ENCODE peak calls at places on chromosomes 16 and 17, in ten cellular contexts. B is breast epithelium, V is heart left ventricle, L is thyroid gland, R is adrenal gland, P is prostate gland, Y is uterus, S is body of pancreas, H is testis, N is A549. A is an unnamed sample.

GRCh38 chr17:1561420-1562177 is 993 bp downstream of the PITPNA start:
- DNase-seq in S (peak; percentile 32), N (no peak), H (no peak), V (peak; percentile 33), B (no peak), R (peak; percentile 25), P (no peak), Y (no peak), L (peak; percentile 27), A (no peak)

GRCh38 chr17:29376667-29377268 is 13.4 kb upstream of the TAOK1 start:
- DNase-seq in Y (no peak), L (no peak), B (no peak), S (peak; percentile 26), H (peak; percentile 53), N (peak; percentile 55), R (peak; percentile 78), V (no peak), P (no peak), A (no peak)

GRCh38 chr17:11144358-11145233 is 96.4 kb upstream of the SHISA6 start:
- DNase-seq in N (peak; percentile 63), R (peak; percentile 55), P (peak; percentile 52), Y (no peak), B (no peak), V (no peak), L (peak; percentile 56), H (peak; percentile 25), S (peak; percentile 42), A (peak; percentile 24)

GRCh38 chr17:45436625-45437460 is 4.2 kb upstream of the ARHGAP27 start:
- DNase-seq in S (no peak), B (no peak), V (no peak), P (no peak), L (no peak), H (no peak), R (no peak), N (no peak), Y (no peak), A (peak; percentile 48)

GRCh38 chr16:88023786-88024185 is 72.6 kb downstream of the BANP start:
- DNase-seq in Y (peak; percentile 14), B (peak; percentile 42), H (no peak), V (no peak), R (no peak), P (no peak), L (no peak), N (no peak), S (no peak), A (no peak)

GRCh38 chr16:89315791-89316581 is 98.5 kb downstream of the ZNF778 start:
- DNase-seq in Y (no peak), H (no peak), L (peak; percentile 28), B (no peak), N (peak; percentile 58), P (no peak), S (peak; percentile 47), R (peak; percentile 80), V (peak; percentile 57), A (peak; percentile 73)

GRCh38 chr17:82734987-82735866 is at the start of gene FN3K:
- DNase-seq in B (no peak), L (peak; percentile 65), S (peak; percentile 72), V (peak; percentile 77), N (peak; percentile 74), H (peak; percentile 82), Y (peak; percentile 68), R (peak; percentile 86), P (peak; percentile 40), A (peak; percentile 94)

GRCh38 chr16:58011652-58012051 is 10.4 kb downstream of the USB1 start:
- DNase-seq in V (no peak), B (no peak), H (no peak), N (no peak), P (no peak), S (no peak), L (no peak), R (no peak), Y (no peak), A (no peak)

GRCh38 chr17:29732613-29733012 is 109.9 kb upstream of the CORO6 start:
- DNase-seq in N (peak; percentile 49), L (peak; percentile 39), Y (no peak), R (no peak), P (no peak), S (no peak), B (no peak), H (no peak), V (no peak), A (no peak)

GRCh38 chr17:44591223-44591622 is 33.9 kb downstream of the FZD2 start:
- DNase-seq in R (no peak), L (no peak), S (no peak), B (no peak), P (no peak), Y (no peak), H (no peak), N (no peak), V (no peak), A (no peak)

GRCh38 chr17:16994626-16995025 is 22.7 kb upstream of the TNFRSF13B start:
- DNase-seq in S (no peak), V (no peak), N (no peak), P (no peak), L (no peak), H (no peak), R (no peak), Y (no peak), B (no peak), A (no peak)

GRCh38 chr17:79666111-79666510 is 55.3 kb upstream of the RBFOX3 start:
- DNase-seq in R (peak; percentile 6), N (no peak), P (no peak), V (no peak), S (no peak), L (no peak), Y (no peak), B (peak; percentile 28), H (no peak), A (no peak)

GRCh38 chr17:77647531-77647930 is 311.0 kb upstream of the TNRC6C start:
- DNase-seq in P (no peak), B (no peak), V (no peak), R (no peak), H (no peak), L (no peak), N (no peak), S (no peak), Y (no peak), A (peak; percentile 44)

GRCh38 chr16:10888320-10888937 is 11.4 kb downstream of the CIITA start:
- DNase-seq in V (peak; percentile 59), N (no peak), S (peak; percentile 44), Y (no peak), L (no peak), H (no peak), R (no peak), P (no peak), B (no peak), A (no peak)

DNA sequence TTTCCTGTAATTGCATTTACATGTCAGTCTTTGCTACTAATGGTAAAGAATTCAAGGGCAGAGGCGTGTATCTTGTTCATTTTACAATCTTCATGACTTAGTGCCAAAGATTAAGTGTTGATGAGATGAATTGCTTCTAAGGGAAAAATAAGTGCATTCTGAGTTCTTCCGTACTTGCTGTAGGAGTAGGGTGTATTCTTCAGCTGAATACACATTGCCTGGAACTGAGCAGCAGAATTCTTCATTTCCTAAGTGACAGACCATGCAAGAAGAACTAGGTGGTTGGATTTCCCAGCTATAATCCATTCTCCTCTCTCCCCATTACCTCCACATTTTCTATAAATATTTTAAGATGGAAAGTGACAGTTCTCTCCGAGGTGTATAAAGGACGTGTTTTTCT is 104.8 kb downstream of the CACNG3 start:
- DNase-seq in V (no peak), S (no peak), L (no peak), H (no peak), R (no peak), Y (no peak), P (no peak), B (no peak), N (no peak), A (no peak)
- TF ChIP-seq CTCF in V (no peak), S (no peak), L (no peak), H (no peak), R (no peak), Y (no peak), P (no peak), B (no peak), N (no peak), A (no peak)

GRCh38 chr17:48253976-48254375 is 146.4 kb downstream of the SNX11 start:
- DNase-seq in P (no peak), V (no peak), H (no peak), B (no peak), Y (no peak), L (no peak), N (no peak), S (no peak), R (no peak), A (no peak)

GRCh38 chr17:48258317-48258716 is 150.8 kb downstream of the SNX11 start:
- DNase-seq in S (no peak), H (no peak), N (no peak), B (no peak), R (no peak), P (no peak), L (no peak), Y (no peak), V (no peak), A (no peak)

GRCh38 chr17:48251950-48252349 is 144.4 kb downstream of the SNX11 start:
- DNase-seq in P (no peak), Y (no peak), V (no peak), N (no peak), H (no peak), B (no peak), L (no peak), S (no peak), R (no peak), A (no peak)

GRCh38 chr17:48250949-48251348 is 143.4 kb downstream of the SNX11 start:
- DNase-seq in L (no peak), R (no peak), N (no peak), Y (no peak), S (no peak), B (no peak), P (no peak), V (no peak), H (no peak), A (no peak)

GRCh38 chr17:48254896-48255295 is 147.3 kb downstream of the SNX11 start:
- DNase-seq in R (no peak), L (no peak), Y (no peak), P (no peak), H (no peak), S (no peak), B (no peak), V (no peak), N (peak; percentile 61), A (no peak)
- H3K27ac ChIP-seq in R (no peak overlapping the region), L (no peak overlapping the region), Y (no peak overlapping the region), P (no peak overlapping the region), H (no peak overlapping the region), S (no peak overlapping the region), B (no peak overlapping the region), V (no peak overlapping the region), N (no peak overlapping the region), A (no peak overlapping the region)

DNA sequence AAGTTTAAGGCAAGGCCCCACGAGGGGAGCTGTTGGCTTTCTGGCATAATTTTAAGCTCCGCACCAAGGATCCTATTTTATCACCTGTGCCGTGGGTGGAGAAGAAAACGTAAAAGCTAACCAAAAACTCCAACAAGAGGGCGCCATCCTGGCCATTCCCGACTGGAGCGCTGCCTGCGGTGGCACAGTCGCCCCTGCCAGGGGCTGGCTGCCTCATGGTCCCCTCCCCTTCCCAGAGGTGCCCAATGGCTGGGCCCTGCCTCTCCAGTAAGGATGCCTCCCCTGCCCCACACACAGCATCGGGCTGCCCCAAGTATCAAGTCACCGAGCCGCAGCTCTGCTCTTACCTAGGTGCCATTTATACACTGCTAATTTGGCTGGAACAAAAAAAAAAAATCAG is 36.3 kb downstream of the ZDHHC7 start:
- DNase-seq in S (no peak), P (no peak), B (no peak), V (no peak), Y (no peak), H (no peak), L (no peak), R (no peak), N (no peak), A (no peak)
- TF ChIP-seq POLR2A in S (no peak), P (no peak), B (no peak), V (no peak), Y (no peak), H (no peak), L (no peak), R (no peak), N (no peak), A (no peak)

GRCh38 chr16:2032285-2033056 is 5.8 kb downstream of the NHERF2 start:
- DNase-seq in B (no peak), N (no peak), Y (peak; percentile 41), H (no peak), P (no peak), R (peak; percentile 52), V (no peak), L (peak; percentile 26), S (no peak), A (no peak)
- TF ChIP-seq CTCF in B (no peak), N (no peak), Y (no peak), H (no peak), P (no peak), R (no peak), V (no peak), L (no peak), S (no peak), A (no peak)

A was measured in upper lobe of left lung.